ENCODE peak calls at places on chromosomes 1 and 21, in seven cellular contexts. One of them, this sample, is unnamed. For H3K27me3, the result is how much of the 10 kb centered on the place peaks cover.

GRCh38 chr1:117060441-117061317 is 553 bp downstream of the TTF2 start:
- DNase-seq in dorsolateral prefrontal cortex: no peak
- DNase-seq in body of pancreas: peak
- DNase-seq in esophagus muscularis mucosa: no peak
- DNase-seq in fibroblast of lung: peak
- DNase-seq in uterus: no peak
- DNase-seq in AG04450: no peak
- DNase-seq in this sample: no peak

GRCh38 chr1:225578247-225578646 is 74.7 kb downstream of the ENAH start:
- DNase-seq in dorsolateral prefrontal cortex: no peak
- DNase-seq in body of pancreas: no peak
- DNase-seq in esophagus muscularis mucosa: no peak
- DNase-seq in fibroblast of lung: no peak
- DNase-seq in uterus: no peak
- DNase-seq in AG04450: no peak
- DNase-seq in this sample: no peak

GRCh38 chr21:29501451-29501850 is 202.7 kb downstream of the BACH1 start:
- DNase-seq in dorsolateral prefrontal cortex: no peak
- DNase-seq in body of pancreas: no peak
- DNase-seq in esophagus muscularis mucosa: no peak
- DNase-seq in fibroblast of lung: peak
- DNase-seq in uterus: no peak
- DNase-seq in AG04450: peak
- DNase-seq in this sample: no peak

GRCh38 chr1:205714190-205714905 is 34.0 kb upstream of the SLC45A3 start:
- DNase-seq in dorsolateral prefrontal cortex: peak
- DNase-seq in body of pancreas: no peak
- DNase-seq in esophagus muscularis mucosa: no peak
- DNase-seq in fibroblast of lung: peak
- DNase-seq in uterus: no peak
- DNase-seq in AG04450: no peak
- DNase-seq in this sample: no peak

GRCh38 chr1:235657747-235658526 is 8.4 kb upstream of the GNG4 start:
- DNase-seq in dorsolateral prefrontal cortex: no peak
- DNase-seq in body of pancreas: no peak
- DNase-seq in esophagus muscularis mucosa: peak
- DNase-seq in fibroblast of lung: no peak
- DNase-seq in uterus: no peak
- DNase-seq in AG04450: no peak
- DNase-seq in this sample: no peak

GRCh38 chr1:99680258-99680657 is 34.3 kb downstream of the PALMD start:
- DNase-seq in dorsolateral prefrontal cortex: no peak
- DNase-seq in body of pancreas: no peak
- DNase-seq in esophagus muscularis mucosa: no peak
- DNase-seq in fibroblast of lung: peak
- DNase-seq in uterus: no peak
- DNase-seq in AG04450: no peak
- DNase-seq in this sample: no peak

GRCh38 chr1:76330993-76331603 is 256.6 kb downstream of the ST6GALNAC3 start:
- DNase-seq in dorsolateral prefrontal cortex: no peak
- DNase-seq in body of pancreas: peak
- DNase-seq in esophagus muscularis mucosa: no peak
- DNase-seq in fibroblast of lung: peak
- DNase-seq in uterus: no peak
- DNase-seq in AG04450: peak
- DNase-seq in this sample: peak

GRCh38 chr1:198520524-198521254 is 19.8 kb downstream of the ATP6V1G3 start:
- DNase-seq in dorsolateral prefrontal cortex: no peak
- DNase-seq in body of pancreas: no peak
- DNase-seq in esophagus muscularis mucosa: no peak
- DNase-seq in fibroblast of lung: no peak
- DNase-seq in uterus: no peak
- DNase-seq in AG04450: no peak
- DNase-seq in this sample: peak

GRCh38 chr1:159828916-159829634 is 2.4 kb downstream of the SLAMF8 start:
- DNase-seq in dorsolateral prefrontal cortex: no peak
- DNase-seq in body of pancreas: peak
- DNase-seq in esophagus muscularis mucosa: no peak
- DNase-seq in fibroblast of lung: no peak
- DNase-seq in uterus: no peak
- DNase-seq in AG04450: no peak
- DNase-seq in this sample: no peak

GRCh38 chr21:33940846-33941245 is 25.2 kb upstream of the ATP5PO start:
- DNase-seq in dorsolateral prefrontal cortex: no peak
- DNase-seq in body of pancreas: no peak
- DNase-seq in esophagus muscularis mucosa: no peak
- DNase-seq in fibroblast of lung: peak
- DNase-seq in uterus: no peak
- DNase-seq in AG04450: no peak
- DNase-seq in this sample: no peak

GRCh38 chr1:110040548-110040947 is 6.1 kb downstream of the STRIP1 start:
- DNase-seq in dorsolateral prefrontal cortex: peak
- DNase-seq in body of pancreas: no peak
- DNase-seq in esophagus muscularis mucosa: no peak
- DNase-seq in fibroblast of lung: no peak
- DNase-seq in uterus: no peak
- DNase-seq in AG04450: no peak
- DNase-seq in this sample: no peak

GRCh38 chr1:154483941-154484803 is 17.8 kb upstream of the TDRD10 start:
- DNase-seq in dorsolateral prefrontal cortex: no peak
- DNase-seq in body of pancreas: peak
- DNase-seq in esophagus muscularis mucosa: no peak
- DNase-seq in fibroblast of lung: peak
- DNase-seq in uterus: no peak
- DNase-seq in AG04450: peak
- DNase-seq in this sample: no peak

GRCh38 chr1:1168156-1168450 is 5.6 kb upstream of the TTLL10 start:
- DNase-seq in dorsolateral prefrontal cortex: no peak
- DNase-seq in body of pancreas: no peak
- DNase-seq in esophagus muscularis mucosa: no peak
- DNase-seq in fibroblast of lung: no peak
- DNase-seq in uterus: no peak
- DNase-seq in AG04450: no peak
- DNase-seq in this sample: no peak

GRCh38 chr1:232508161-232508661 is 121.7 kb downstream of the SIPA1L2 start:
- DNase-seq in dorsolateral prefrontal cortex: peak
- DNase-seq in body of pancreas: no peak
- DNase-seq in esophagus muscularis mucosa: no peak
- DNase-seq in fibroblast of lung: no peak
- DNase-seq in uterus: no peak
- DNase-seq in AG04450: no peak
- DNase-seq in this sample: no peak

GRCh38 chr1:204266504-204267034 is 52.8 kb upstream of the GOLT1A start:
- DNase-seq in dorsolateral prefrontal cortex: no peak
- DNase-seq in body of pancreas: peak
- DNase-seq in esophagus muscularis mucosa: no peak
- DNase-seq in fibroblast of lung: no peak
- DNase-seq in uterus: no peak
- DNase-seq in AG04450: no peak
- DNase-seq in this sample: no peak

GRCh38 chr1:191892716-191893115 is 265.5 kb upstream of the RGS18 start:
- DNase-seq in dorsolateral prefrontal cortex: no peak
- DNase-seq in body of pancreas: no peak
- DNase-seq in esophagus muscularis mucosa: no peak
- DNase-seq in fibroblast of lung: no peak
- DNase-seq in uterus: no peak
- DNase-seq in AG04450: no peak
- DNase-seq in this sample: no peak

GRCh38 chr1:71414229-71414628 is 333.4 kb upstream of the ZRANB2 start:
- DNase-seq in dorsolateral prefrontal cortex: no peak
- DNase-seq in body of pancreas: no peak
- DNase-seq in esophagus muscularis mucosa: no peak
- DNase-seq in fibroblast of lung: peak
- DNase-seq in uterus: no peak
- DNase-seq in AG04450: no peak
- DNase-seq in this sample: no peak

GRCh38 chr1:221268295-221268694 is 389.1 kb downstream of the HLX start:
- DNase-seq in dorsolateral prefrontal cortex: no peak
- DNase-seq in body of pancreas: no peak
- DNase-seq in esophagus muscularis mucosa: no peak
- DNase-seq in fibroblast of lung: peak
- DNase-seq in uterus: no peak
- DNase-seq in AG04450: peak
- DNase-seq in this sample: no peak

GRCh38 chr1:224632921-224633321 is 16.8 kb downstream of the CNIH3 start:
- DNase-seq in dorsolateral prefrontal cortex: no peak
- DNase-seq in body of pancreas: no peak
- DNase-seq in esophagus muscularis mucosa: no peak
- DNase-seq in fibroblast of lung: no peak
- DNase-seq in uterus: no peak
- DNase-seq in AG04450: no peak
- DNase-seq in this sample: no peak

GRCh38 chr1:39130297-39130696 is 74.2 kb upstream of the MACF1 start:
- DNase-seq in dorsolateral prefrontal cortex: no peak
- DNase-seq in body of pancreas: no peak
- DNase-seq in esophagus muscularis mucosa: no peak
- DNase-seq in fibroblast of lung: peak
- DNase-seq in uterus: no peak
- DNase-seq in AG04450: no peak
- DNase-seq in this sample: no peak

GRCh38 chr1:232902766-232903357 is 47.5 kb upstream of the NTPCR start:
- DNase-seq in dorsolateral prefrontal cortex: no peak
- DNase-seq in body of pancreas: no peak
- DNase-seq in esophagus muscularis mucosa: no peak
- DNase-seq in fibroblast of lung: no peak
- DNase-seq in uterus: no peak
- DNase-seq in AG04450: no peak
- DNase-seq in this sample: no peak

GRCh38 chr1:41622859-41623732 is 138.6 kb upstream of the EDN2 start:
- DNase-seq in dorsolateral prefrontal cortex: no peak
- DNase-seq in body of pancreas: no peak
- DNase-seq in esophagus muscularis mucosa: peak
- DNase-seq in fibroblast of lung: peak
- DNase-seq in uterus: no peak
- DNase-seq in AG04450: no peak
- DNase-seq in this sample: no peak

GRCh38 chr1:1347663-1348419 is 1.4 kb downstream of the DVL1 start:
- DNase-seq in dorsolateral prefrontal cortex: no peak
- DNase-seq in body of pancreas: peak
- DNase-seq in esophagus muscularis mucosa: no peak
- DNase-seq in fibroblast of lung: no peak
- DNase-seq in uterus: no peak
- DNase-seq in AG04450: no peak
- DNase-seq in this sample: no peak

GRCh38 chr1:244963231-244963826 is 99.0 kb upstream of the HNRNPU start:
- DNase-seq in dorsolateral prefrontal cortex: no peak
- DNase-seq in body of pancreas: no peak
- DNase-seq in esophagus muscularis mucosa: no peak
- DNase-seq in fibroblast of lung: peak
- DNase-seq in uterus: no peak
- DNase-seq in AG04450: no peak
- DNase-seq in this sample: peak

GRCh38 chr1:117599822-117600221 is 6.0 kb upstream of the TENT5C start:
- DNase-seq in dorsolateral prefrontal cortex: no peak
- DNase-seq in body of pancreas: peak
- DNase-seq in esophagus muscularis mucosa: no peak
- DNase-seq in fibroblast of lung: no peak
- DNase-seq in uterus: peak
- DNase-seq in AG04450: no peak
- DNase-seq in this sample: no peak

GRCh38 chr1:89462250-89462649 is 62.4 kb upstream of the LRRC8B start:
- DNase-seq in dorsolateral prefrontal cortex: no peak
- DNase-seq in body of pancreas: no peak
- DNase-seq in esophagus muscularis mucosa: no peak
- DNase-seq in fibroblast of lung: no peak
- DNase-seq in uterus: no peak
- DNase-seq in AG04450: no peak
- DNase-seq in this sample: no peak
- H3K27me3 ChIP-seq in dorsolateral prefrontal cortex: under half
- H3K27me3 ChIP-seq in body of pancreas: under half
- H3K27me3 ChIP-seq in esophagus muscularis mucosa: under half
- H3K27me3 ChIP-seq in fibroblast of lung: under half
- H3K27me3 ChIP-seq in uterus: under half
- H3K27me3 ChIP-seq in AG04450: under half
- H3K27me3 ChIP-seq in this sample: under half

GRCh38 chr1:196361112-196361714 is 247.0 kb downstream of the KCNT2 start:
- DNase-seq in dorsolateral prefrontal cortex: no peak
- DNase-seq in body of pancreas: no peak
- DNase-seq in esophagus muscularis mucosa: no peak
- DNase-seq in fibroblast of lung: no peak
- DNase-seq in uterus: no peak
- DNase-seq in AG04450: no peak
- DNase-seq in this sample: no peak

GRCh38 chr1:196355206-196355786 is 252.9 kb downstream of the KCNT2 start:
- DNase-seq in dorsolateral prefrontal cortex: no peak
- DNase-seq in body of pancreas: no peak
- DNase-seq in esophagus muscularis mucosa: no peak
- DNase-seq in fibroblast of lung: peak
- DNase-seq in uterus: no peak
- DNase-seq in AG04450: no peak
- DNase-seq in this sample: no peak

DNA sequence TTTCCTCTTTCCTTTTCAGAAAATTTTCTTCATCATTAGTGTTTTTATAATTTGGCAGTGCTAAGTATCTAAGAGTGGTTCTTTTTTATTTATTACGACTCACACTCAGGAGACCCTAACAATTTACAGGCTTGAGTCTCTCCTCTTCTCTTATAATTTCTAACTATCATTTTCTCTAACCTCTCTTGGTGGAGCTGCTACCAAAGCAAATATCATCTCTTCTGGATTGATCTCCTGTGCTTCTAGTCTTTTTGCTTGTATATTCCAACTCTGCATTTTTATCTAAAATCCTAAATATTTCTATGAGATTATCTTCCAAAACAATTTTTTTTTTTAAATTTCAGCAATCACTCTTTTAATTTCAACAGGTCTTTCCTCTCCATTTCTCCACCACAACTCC is 250.3 kb downstream of the KCNT2 start:
- DNase-seq in dorsolateral prefrontal cortex: no peak
- DNase-seq in body of pancreas: no peak
- DNase-seq in esophagus muscularis mucosa: no peak
- DNase-seq in fibroblast of lung: no peak
- DNase-seq in uterus: no peak
- DNase-seq in AG04450: no peak
- DNase-seq in this sample: no peak
- H3K27ac ChIP-seq in dorsolateral prefrontal cortex: no peak
- H3K27ac ChIP-seq in body of pancreas: no peak
- H3K27ac ChIP-seq in esophagus muscularis mucosa: no peak
- H3K27ac ChIP-seq in fibroblast of lung: no peak
- H3K27ac ChIP-seq in uterus: no peak
- H3K27ac ChIP-seq in AG04450: no peak
- H3K27ac ChIP-seq in this sample: no peak

DNA sequence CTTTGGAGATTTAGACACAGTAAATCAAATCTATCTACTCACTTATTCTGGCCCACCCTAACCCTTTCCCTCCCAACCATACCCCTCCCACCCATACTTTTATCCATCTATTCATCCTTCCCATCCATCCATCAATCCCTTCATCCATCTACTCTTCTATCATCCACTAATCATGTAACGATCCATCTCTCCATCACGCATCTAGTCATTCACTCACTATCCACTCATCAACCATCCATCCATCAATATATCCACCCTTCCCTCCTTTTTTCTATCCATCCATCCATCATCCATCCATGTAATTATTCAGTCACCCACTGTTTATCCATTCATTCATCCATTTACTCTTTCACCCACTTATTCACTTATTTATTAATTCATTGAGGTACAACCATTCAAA is 74.0 kb downstream of the FOXD2 start:
- DNase-seq in dorsolateral prefrontal cortex: no peak
- DNase-seq in body of pancreas: no peak
- DNase-seq in esophagus muscularis mucosa: no peak
- DNase-seq in fibroblast of lung: no peak
- DNase-seq in uterus: no peak
- DNase-seq in AG04450: no peak
- DNase-seq in this sample: no peak
- H3K27me3 ChIP-seq in dorsolateral prefrontal cortex: under half
- H3K27me3 ChIP-seq in body of pancreas: under half
- H3K27me3 ChIP-seq in esophagus muscularis mucosa: under half
- H3K27me3 ChIP-seq in fibroblast of lung: under half
- H3K27me3 ChIP-seq in uterus: under half
- H3K27me3 ChIP-seq in AG04450: under half
- H3K27me3 ChIP-seq in this sample: under half

GRCh38 chr1:8017495-8018310 is 8.4 kb downstream of the ERRFI1 start:
- DNase-seq in dorsolateral prefrontal cortex: no peak
- DNase-seq in body of pancreas: no peak
- DNase-seq in esophagus muscularis mucosa: no peak
- DNase-seq in fibroblast of lung: peak
- DNase-seq in uterus: no peak
- DNase-seq in AG04450: no peak
- DNase-seq in this sample: no peak
- H3K27ac ChIP-seq in dorsolateral prefrontal cortex: peak
- H3K27ac ChIP-seq in body of pancreas: peak
- H3K27ac ChIP-seq in esophagus muscularis mucosa: peak
- H3K27ac ChIP-seq in fibroblast of lung: no peak
- H3K27ac ChIP-seq in uterus: peak
- H3K27ac ChIP-seq in AG04450: no peak
- H3K27ac ChIP-seq in this sample: no peak

This sample was measured in CD4-positive, CD25-positive, alpha-beta regulatory T cell.